ENCODE peak calls at places on chromosomes 3 and 15, in nine cellular contexts. I is AG09319, G is fibroblast of mammary gland, B is GM13977, J is Panc1, C is Calu3, A is foreskin fibroblast, S is fibroblast of lung, W is nephron progenitor cell. X is an unnamed sample.

GRCh38 chr3:51927095-51927977 is 14.4 kb downstream of the RRP9 start:
- DNase-seq in C (no peak), I (no peak), A (no peak), W (no peak), B (no peak), S (no peak), J (no peak), G (no peak), X (no peak)

GRCh38 chr15:91021516-91022074 is 799 bp downstream of the VPS33B start:
- DNase-seq in A (peak), I (no peak), J (no peak), B (no peak), C (no peak), W (no peak), S (no peak), G (peak), X (peak)

GRCh38 chr3:41404601-41405000 is 205.3 kb downstream of the CTNNB1 start:
- DNase-seq in W (no peak), I (no peak), C (no peak), J (no peak), A (no peak), B (no peak), G (no peak), S (no peak), X (peak)

GRCh38 chr3:14506626-14507344 is 33.4 kb downstream of the GRIP2 start:
- DNase-seq in C (no peak), J (no peak), S (no peak), I (no peak), W (no peak), G (no peak), B (no peak), A (no peak), X (no peak)

GRCh38 chr3:154758109-154758868 is 321.8 kb upstream of the MME start:
- DNase-seq in I (peak), A (peak), W (no peak), B (no peak), J (no peak), C (no peak), S (peak), G (peak), X (peak)

GRCh38 chr15:51401872-51402517 is 60.5 kb downstream of the GLDN start:
- DNase-seq in W (peak), I (no peak), S (peak), B (peak), G (peak), A (peak), C (peak), J (no peak), X (peak)

GRCh38 chr15:58538901-58539300 is 107.1 kb downstream of the LIPC start:
- DNase-seq in W (no peak), J (no peak), A (no peak), I (no peak), G (no peak), S (no peak), B (no peak), C (no peak), X (no peak)

GRCh38 chr3:148528024-148528423 is 169.7 kb upstream of the AGTR1 start:
- DNase-seq in I (no peak), J (no peak), G (peak), W (no peak), C (no peak), A (peak), S (peak), B (no peak), X (peak)

GRCh38 chr3:108477511-108478147 is 32.8 kb downstream of the MYH15 start:
- DNase-seq in S (peak), I (peak), B (peak), G (peak), W (peak), C (peak), A (peak), J (no peak), X (peak)

GRCh38 chr3:72388644-72389043 is 459.6 kb downstream of the SHQ1 start:
- DNase-seq in G (no peak), A (no peak), I (no peak), W (no peak), S (no peak), J (no peak), B (no peak), C (no peak), X (no peak)

GRCh38 chr3:108099679-108100428 is 9.0 kb upstream of the CD47 start:
- DNase-seq in C (no peak), S (no peak), I (no peak), J (no peak), G (no peak), A (no peak), B (peak), W (no peak), X (no peak)

GRCh38 chr3:156465222-156465621 is 89.7 kb downstream of the SSR3 start:
- DNase-seq in I (no peak), W (no peak), S (no peak), J (no peak), B (no peak), C (no peak), G (no peak), A (no peak), X (no peak)

GRCh38 chr3:188196232-188196990 is 42.5 kb downstream of the LPP start:
- DNase-seq in G (no peak), I (no peak), S (no peak), C (no peak), J (no peak), B (no peak), A (peak), W (no peak), X (no peak)

GRCh38 chr3:195187609-195188529 is 83.1 kb downstream of the XXYLT1 start:
- DNase-seq in I (no peak), S (peak), W (no peak), J (no peak), C (no peak), G (peak), A (peak), B (no peak), X (peak)

GRCh38 chr15:31434418-31435255 is 108.0 kb downstream of the KLF13 start:
- DNase-seq in W (no peak), B (peak), I (peak), G (peak), S (peak), J (no peak), C (no peak), A (peak), X (peak)

GRCh38 chr15:31977138-31977537 is 53.2 kb upstream of the CHRNA7 start:
- DNase-seq in G (no peak), W (no peak), J (no peak), S (no peak), B (no peak), I (no peak), C (no peak), A (no peak), X (no peak)

GRCh38 chr15:73009306-73010091 is 42.8 kb upstream of the NEO1 start:
- DNase-seq in W (no peak), C (no peak), J (no peak), I (no peak), B (no peak), S (no peak), A (no peak), G (no peak), X (peak)

GRCh38 chr15:58505581-58505980 is 73.8 kb downstream of the LIPC start:
- DNase-seq in G (peak), W (no peak), S (no peak), I (no peak), B (no peak), C (no peak), J (no peak), A (peak), X (peak)

GRCh38 chr3:52453496-52454234 is at the start of gene TNNC1:
- DNase-seq in G (no peak), C (peak), S (no peak), A (no peak), W (peak), I (no peak), B (no peak), J (no peak), X (no peak)

GRCh38 chr15:73375755-73376305 is 7.1 kb upstream of the HCN4 start:
- DNase-seq in W (no peak), B (no peak), C (no peak), G (no peak), J (no peak), S (no peak), A (no peak), I (no peak), X (no peak)

GRCh38 chr3:43686333-43686699 is 4.4 kb upstream of the ABHD5 start:
- DNase-seq in C (no peak), B (no peak), W (no peak), S (no peak), G (no peak), I (no peak), A (no peak), J (no peak), X (no peak)

GRCh38 chr3:55690746-55691540 is 203.8 kb upstream of the WNT5A start:
- DNase-seq in B (peak), J (no peak), G (no peak), W (peak), A (no peak), S (no peak), C (no peak), I (no peak), X (no peak)

GRCh38 chr3:157151151-157151550 is 8.8 kb downstream of the CCNL1 start:
- DNase-seq in W (no peak), S (no peak), B (no peak), G (no peak), J (no peak), A (no peak), C (no peak), I (no peak), X (no peak)

GRCh38 chr15:100725121-100726069 is 123.0 kb downstream of the ASB7 start:
- DNase-seq in W (no peak), C (no peak), J (no peak), I (no peak), G (peak), S (peak), B (no peak), A (peak), X (peak)

GRCh38 chr15:99312228-99312627 is 60.9 kb downstream of the LRRC28 start:
- DNase-seq in I (no peak), J (no peak), B (no peak), G (no peak), C (no peak), A (no peak), S (no peak), W (no peak), X (no peak)

GRCh38 chr15:98853161-98853560 is 154.4 kb downstream of the PGPEP1L start:
- DNase-seq in I (no peak), J (no peak), C (peak), A (peak), B (peak), G (peak), S (peak), W (peak), X (peak)

GRCh38 chr3:146117406-146118285 is 43.3 kb downstream of the PLOD2 start:
- DNase-seq in I (peak), W (no peak), B (no peak), C (no peak), S (peak), A (peak), G (peak), J (no peak), X (peak)

GRCh38 chr15:90143176-90143655 is 40.9 kb upstream of the IDH2 start:
- DNase-seq in W (peak), A (peak), B (peak), G (no peak), S (peak), C (peak), J (peak), I (no peak), X (peak)

GRCh38 chr3:133479895-133480669 is 80.2 kb downstream of the BFSP2 start:
- DNase-seq in G (no peak), C (peak), I (no peak), B (peak), S (no peak), J (no peak), W (no peak), A (no peak), X (peak)

GRCh38 chr3:186270711-186271110 is 91.3 kb downstream of the DGKG start:
- DNase-seq in S (no peak), C (no peak), I (no peak), J (no peak), W (no peak), G (no peak), A (no peak), B (no peak), X (no peak)

GRCh38 chr3:186267758-186268157 is 94.3 kb downstream of the DGKG start:
- DNase-seq in W (no peak), S (no peak), J (no peak), I (no peak), C (no peak), G (no peak), A (no peak), B (no peak), X (no peak)

GRCh38 chr3:186264608-186265400 is 97.2 kb downstream of the DGKG start:
- DNase-seq in B (no peak), S (no peak), I (no peak), A (no peak), J (no peak), C (no peak), G (no peak), W (no peak), X (no peak)

GRCh38 chr3:186273586-186273985 is 88.4 kb downstream of the DGKG start:
- DNase-seq in B (no peak), J (no peak), I (no peak), S (no peak), C (no peak), A (no peak), G (no peak), W (no peak), X (no peak)

DNA sequence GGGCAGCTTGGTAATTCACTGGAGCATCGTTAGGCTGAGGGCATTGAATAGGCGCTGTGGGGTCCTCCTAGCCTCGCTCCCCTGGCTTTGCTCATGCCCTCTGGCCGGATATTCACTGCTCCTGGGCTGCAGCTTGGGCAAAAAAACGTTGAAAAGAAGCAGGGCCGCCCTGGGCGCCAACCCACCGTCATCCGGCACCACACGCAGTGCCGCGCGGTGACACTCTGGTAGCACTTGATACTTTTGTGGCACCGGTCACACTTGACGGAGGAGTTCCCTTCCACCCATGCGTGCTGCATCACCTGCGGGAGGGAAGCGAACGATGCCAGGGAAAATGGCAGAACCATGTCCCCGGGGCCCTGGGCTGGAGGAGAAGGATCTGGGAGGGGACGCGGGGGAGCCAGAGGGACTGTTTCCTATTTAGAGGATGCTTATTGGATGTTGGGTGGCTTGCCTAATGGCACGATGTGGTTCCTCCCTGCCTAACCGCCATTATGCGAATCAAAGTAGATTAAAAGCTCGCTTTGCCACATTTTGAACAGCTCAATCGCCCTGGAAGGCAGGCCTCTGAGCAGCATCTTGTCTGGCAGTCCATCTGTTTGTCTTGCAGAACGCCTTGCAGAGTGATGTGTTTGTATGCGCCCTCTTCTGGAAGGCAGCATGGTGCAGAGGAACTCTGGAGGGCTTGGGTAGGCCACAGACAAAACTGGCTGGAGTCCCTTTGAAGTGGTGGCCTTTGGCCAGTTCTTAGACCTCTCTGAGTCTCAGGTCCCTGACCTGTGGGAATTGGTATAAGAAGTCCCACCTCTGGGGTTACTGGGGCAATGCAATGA is 93.2 kb downstream of the DGKG start:
- DNase-seq in I (no peak), W (no peak), G (peak), S (peak), C (peak), A (peak), B (no peak), J (no peak), X (peak)
- TF ChIP-seq CTCF in I (peak), W (no peak), G (peak), S (peak), C (peak), A (peak), B (peak), J (peak), X (peak)

DNA sequence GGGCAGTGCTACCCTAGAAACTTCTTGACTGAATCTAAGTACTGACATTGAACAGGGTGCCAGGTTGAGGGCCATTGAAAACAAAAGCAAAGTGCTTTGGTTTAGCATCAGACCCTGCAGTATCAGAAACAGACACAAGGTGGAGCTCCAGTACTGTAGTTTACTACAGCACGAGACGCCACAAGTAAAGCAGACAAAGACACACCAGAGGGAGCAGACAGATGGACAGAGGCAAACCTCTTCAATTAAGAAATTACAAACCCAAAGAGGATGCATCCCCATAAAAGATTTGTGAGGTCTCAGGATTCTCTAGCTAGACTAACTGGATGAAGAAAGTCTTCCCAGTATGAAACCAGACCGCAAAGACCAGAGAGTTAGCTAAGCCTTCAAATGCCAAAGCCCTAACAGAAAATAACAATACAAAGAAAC is 16.6 kb downstream of the TOP2B start:
- DNase-seq in A (peak), G (peak), I (peak), J (peak), S (peak), B (peak), C (peak), W (peak), X (peak)
- TF ChIP-seq CTCF in A (peak), G (peak), I (peak), J (peak), S (peak), B (peak), C (peak), W (peak), X (peak)

DNA sequence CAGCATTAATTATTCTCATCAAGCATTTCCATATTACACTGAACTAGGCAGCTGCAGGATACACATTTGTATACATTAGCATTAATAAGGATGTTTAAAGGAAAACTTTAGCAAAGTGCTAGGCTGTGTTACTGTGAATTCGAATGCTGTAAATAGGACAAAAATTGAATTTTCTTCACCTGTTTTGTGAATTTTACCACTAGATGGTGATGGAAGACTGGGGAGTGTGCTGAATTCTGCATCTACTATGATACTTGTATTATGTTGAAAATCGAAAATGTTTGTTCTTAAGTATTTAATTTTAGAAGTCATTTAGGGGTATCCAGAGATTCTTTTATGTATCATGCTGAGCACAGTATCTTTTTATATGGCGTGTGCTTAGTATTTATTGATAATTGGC is 12.3 kb upstream of the P2RY14 start:
- DNase-seq in G (peak), I (no peak), S (peak), B (peak), J (no peak), C (peak), W (no peak), A (peak), X (peak)
- TF ChIP-seq CTCF in G (peak), I (peak), S (peak), B (peak), J (peak), C (peak), W (no peak), A (peak), X (peak)

DNA sequence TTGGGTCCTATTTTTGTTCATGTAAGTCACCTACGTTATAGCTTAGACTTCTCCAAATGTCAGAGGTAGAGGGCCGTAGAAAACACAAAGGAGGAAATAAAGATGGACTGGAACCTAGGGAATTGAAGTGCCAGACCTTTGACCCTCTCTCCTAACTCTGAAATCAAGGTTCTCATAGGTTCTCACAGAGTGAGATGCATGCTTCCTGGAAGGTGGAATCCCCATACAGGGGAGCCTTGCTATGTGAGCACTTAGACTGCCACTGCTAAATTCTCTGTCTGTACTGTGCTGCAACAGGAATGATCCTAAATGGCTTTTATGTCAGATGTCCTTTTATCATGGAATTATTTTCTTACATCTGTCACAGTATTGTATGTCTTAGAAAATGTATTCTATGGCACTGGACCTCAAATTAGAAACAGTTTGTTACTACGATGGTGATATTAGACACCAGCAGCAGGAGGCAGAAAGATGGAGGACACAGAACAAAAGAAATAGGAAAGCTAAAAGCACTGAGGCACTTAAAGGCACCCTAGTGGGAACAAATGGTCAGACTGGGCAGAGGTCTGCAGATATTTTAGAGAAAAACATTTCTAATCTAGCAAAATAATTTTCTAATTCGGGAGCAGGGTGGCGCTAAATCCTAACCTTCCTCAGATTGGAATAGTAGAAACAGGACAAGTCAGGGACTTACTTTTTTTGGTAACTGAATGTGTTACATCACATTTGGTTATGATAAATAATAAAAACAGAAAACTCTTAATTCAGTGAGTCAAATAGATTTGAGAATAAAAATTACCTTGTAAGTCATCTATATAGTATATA is 60.2 kb upstream of the CDAN1 start:
- DNase-seq in J (no peak), W (no peak), B (no peak), S (peak), I (no peak), A (peak), G (peak), C (no peak), X (peak)
- TF ChIP-seq CTCF in J (no peak), W (no peak), B (no peak), S (no peak), I (no peak), A (no peak), G (no peak), C (no peak), X (no peak)

DNA sequence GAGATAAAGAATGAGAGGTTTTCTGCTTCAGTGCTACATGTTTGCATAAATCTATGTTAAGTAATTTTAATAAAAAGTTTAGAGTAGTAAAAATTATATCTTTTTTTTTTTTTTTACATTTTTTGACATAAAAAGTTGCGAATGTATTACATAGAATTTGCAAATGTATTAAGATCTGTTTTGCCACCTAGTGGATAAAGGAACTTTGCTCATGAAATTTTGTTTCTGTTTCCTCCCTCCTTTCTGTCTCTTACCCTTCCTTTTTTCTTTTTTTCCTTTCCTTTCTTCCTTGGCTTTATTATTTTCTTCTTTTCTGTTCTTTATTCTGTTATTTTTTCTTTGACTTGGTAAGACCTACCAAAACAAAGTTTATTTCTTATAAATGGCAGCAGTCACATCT is 58.5 kb upstream of the UTS2B start:
- DNase-seq in W (no peak), C (no peak), S (peak), J (no peak), B (no peak), G (peak), A (no peak), I (no peak), X (no peak)
- TF ChIP-seq CTCF in W (no peak), C (peak), S (peak), J (peak), B (peak), G (peak), A (peak), I (peak), X (no peak)